ENCODE peak calls at places on chromosomes 6 and 20, in four cellular contexts. T is endothelial cell, R is fibroblast of lung, N is T-helper 17 cell. W is an unnamed sample.
A peak's percentile ranks its signal among the peaks of the same experiment; 100 is the strongest.

GRCh38 chr6:148027201-148027600 is 315.4 kb upstream of the SASH1 start:
- DNase-seq in N (no peak), T (no peak), R (no peak), W (no peak)

GRCh38 chr6:117483645-117484016 is 1.2 kb downstream of the DCBLD1 start:
- DNase-seq in R (no peak), N (no peak), T (no peak), W (peak; percentile 35)

GRCh38 chr6:152124432-152125074 is 317.1 kb downstream of the ESR1 start:
- DNase-seq in T (no peak), N (no peak), R (peak; percentile 58), W (peak; percentile 77)

GRCh38 chr6:113694278-113695077 is 162.7 kb upstream of the MARCKS start:
- DNase-seq in T (no peak), N (no peak), R (peak; percentile 82), W (no peak)

GRCh38 chr6:138987299-138987642 is 782 bp downstream of the REPS1 start:
- DNase-seq in N (peak; percentile 3), T (no peak), R (peak; percentile 32), W (no peak)

GRCh38 chr6:166495487-166496314 is 90.8 kb downstream of the RAMACL start:
- DNase-seq in N (no peak), T (no peak), R (no peak), W (no peak)

GRCh38 chr20:50645253-50646068 is 45.9 kb downstream of the RIPOR3 start:
- DNase-seq in R (peak; percentile 97), T (peak; percentile 71), N (no peak), W (peak; percentile 99)

GRCh38 chr6:130412556-130413290 is 46.9 kb downstream of the TMEM200A start:
- DNase-seq in N (no peak), R (no peak), T (no peak), W (peak; percentile 56)

GRCh38 chr6:47203266-47203967 is 106.3 kb downstream of the TNFRSF21 start:
- DNase-seq in N (no peak), T (no peak), R (no peak), W (no peak)

GRCh38 chr20:54168961-54169862 is 4.6 kb downstream of the CYP24A1 start:
- DNase-seq in R (peak; percentile 22), T (no peak), N (no peak), W (no peak)

GRCh38 chr6:137729866-137730629 is 137.0 kb upstream of the TNFAIP3 start:
- DNase-seq in R (no peak), T (no peak), N (no peak), W (peak; percentile 80)

GRCh38 chr6:111482236-111482958 is 621 bp downstream of the REV3L start:
- DNase-seq in R (peak; percentile 52), N (peak; percentile 27), T (peak; percentile 34), W (peak; percentile 45)

GRCh38 chr6:127539292-127539691 is 20.2 kb upstream of the MTCL3 start:
- DNase-seq in N (no peak), R (peak; percentile 21), T (no peak), W (no peak)

GRCh38 chr20:13494019-13494418 is 144.7 kb downstream of the TASP1 start:
- DNase-seq in N (no peak), R (peak; percentile 22), T (no peak), W (no peak)

GRCh38 chr6:144639654-144640053 is 354.5 kb downstream of the UTRN start:
- DNase-seq in N (no peak), T (no peak), R (no peak), W (no peak)

GRCh38 chr20:12090920-12091319 is 173.2 kb downstream of the BTBD3 start:
- DNase-seq in T (no peak), N (no peak), R (no peak), W (no peak)

GRCh38 chr20:57053798-57054552 is 212.5 kb downstream of the BMP7 start:
- DNase-seq in N (no peak), R (no peak), T (no peak), W (no peak)

GRCh38 chr6:36759177-36759757 is 61.6 kb downstream of the RAB44 start:
- DNase-seq in R (peak; percentile 56), N (peak; percentile 85), T (peak; percentile 92), W (peak; percentile 82)

GRCh38 chr6:97049254-97050004 is 124.9 kb downstream of the KLHL32 start:
- DNase-seq in N (no peak), T (no peak), R (no peak), W (peak; percentile 2)

GRCh38 chr6:113644861-113645575 is 212.1 kb upstream of the MARCKS start:
- DNase-seq in N (no peak), T (no peak), R (peak; percentile 99), W (peak; percentile 93)

W was measured in cardiac muscle cell.